ENCODE peak calls at places on chromosomes 7 and 10, in nine cellular contexts. G, C, X, B, Y, J, Z, M and K are unnamed samples.

GRCh38 chr10:73916761-73917470 is 6.0 kb downstream of the PLAU start:
- DNase-seq in J (no peak), M (no peak), B (no peak), X (no peak), G (no peak), Z (no peak), C (no peak), Y (no peak), K (no peak)

GRCh38 chr10:97380513-97380912 is 20.6 kb downstream of the RRP12 start:
- DNase-seq in X (no peak), Z (no peak), G (no peak), C (no peak), Y (no peak), M (no peak), J (no peak), B (no peak), K (no peak)

GRCh38 chr10:4671451-4672145 is 154.4 kb upstream of the AKR1E2 start:
- DNase-seq in X (no peak), J (peak; percentile 77), M (no peak), G (no peak), C (no peak), B (no peak), Y (no peak), Z (no peak), K (peak; percentile 80)

GRCh38 chr7:55733584-55733983 is 129.0 kb downstream of the SEPTIN14 start:
- DNase-seq in Z (no peak), Y (no peak), M (no peak), J (no peak), G (no peak), B (peak; percentile 31), X (no peak), C (no peak), K (no peak)

GRCh38 chr7:38902443-38902842 is 6.5 kb downstream of the VPS41 start:
- DNase-seq in Y (no peak), J (no peak), M (no peak), Z (no peak), C (no peak), G (no peak), X (no peak), B (peak; percentile 28), K (no peak)

GRCh38 chr7:107230334-107230733 is 61.5 kb downstream of the HBP1 start:
- DNase-seq in G (no peak), Z (no peak), M (no peak), J (no peak), C (no peak), X (no peak), Y (no peak), B (no peak), K (no peak)

GRCh38 chr10:102814456-102814871 is 22.7 kb downstream of the CYP17A1 start:
- DNase-seq in Y (no peak), C (no peak), Z (no peak), M (peak; percentile 87), B (no peak), J (no peak), X (peak; percentile 76), G (no peak), K (no peak)

GRCh38 chr10:73339436-73339835 is 19.2 kb downstream of the CFAP70 start:
- DNase-seq in J (no peak), B (no peak), G (no peak), M (no peak), C (no peak), Z (no peak), Y (no peak), X (no peak), K (no peak)

GRCh38 chr10:75431180-75432111 is at the start of gene LRMDA:
- DNase-seq in B (peak; percentile 55), C (no peak), M (no peak), J (no peak), G (peak; percentile 46), Y (peak; percentile 78), X (peak; percentile 83), Z (peak; percentile 72), K (no peak)

GRCh38 chr10:50917486-50917885 is 32.1 kb upstream of the A1CF start:
- DNase-seq in G (no peak), M (no peak), B (no peak), X (no peak), Z (no peak), C (no peak), J (no peak), Y (no peak), K (no peak)

GRCh38 chr7:30170460-30171197 is 35.8 kb downstream of the MTURN start:
- DNase-seq in Y (no peak), J (no peak), M (no peak), X (no peak), G (no peak), B (no peak), Z (no peak), C (no peak), K (no peak)

GRCh38 chr7:158321056-158321700 is 266.4 kb downstream of the PTPRN2 start:
- DNase-seq in J (no peak), G (no peak), Y (no peak), C (no peak), Z (no peak), X (no peak), M (no peak), B (no peak), K (no peak)

GRCh38 chr7:96179341-96179740 is 142.6 kb downstream of the SLC25A13 start:
- DNase-seq in C (no peak), Z (no peak), Y (no peak), M (no peak), X (no peak), J (no peak), G (no peak), B (no peak), K (no peak)

GRCh38 chr7:155097338-155097737 is 27.2 kb downstream of the HTR5A start:
- DNase-seq in G (no peak), C (no peak), X (no peak), M (no peak), Y (no peak), Z (no peak), J (no peak), B (no peak), K (no peak)

GRCh38 chr7:21884496-21884895 is 61.2 kb downstream of the CDCA7L start:
- DNase-seq in G (no peak), X (no peak), B (no peak), C (no peak), Y (no peak), J (no peak), M (no peak), Z (no peak), K (no peak)

GRCh38 chr7:96330193-96330592 is 8.3 kb upstream of the SLC25A13 start:
- DNase-seq in G (no peak), J (no peak), B (no peak), Y (no peak), M (no peak), X (no peak), C (no peak), Z (no peak), K (no peak)

GRCh38 chr10:86654411-86655172 is at the start of gene OPN4:
- DNase-seq in X (no peak), G (no peak), C (no peak), B (no peak), Z (no peak), M (no peak), J (no peak), Y (peak; percentile 26), K (no peak)

GRCh38 chr10:16779375-16779774 is 37.8 kb downstream of the RSU1 start:
- DNase-seq in Y (no peak), B (no peak), J (no peak), Z (no peak), M (no peak), C (no peak), X (no peak), G (no peak), K (no peak)

GRCh38 chr10:29621161-29621560 is 13.6 kb downstream of the SVIL start:
- DNase-seq in X (peak; percentile 47), G (no peak), Z (no peak), B (peak; percentile 37), J (no peak), C (no peak), Y (no peak), M (no peak), K (no peak)
- H3K4me3 ChIP-seq in X (no peak overlapping the region), G (no peak overlapping the region), Z (no peak overlapping the region), B (no peak overlapping the region), J (no peak overlapping the region), C (no peak overlapping the region), Y (no peak overlapping the region), M (no peak overlapping the region), K (no peak overlapping the region)

GRCh38 chr10:126090911-126091728 is 194.8 kb downstream of the FANK1 start:
- DNase-seq in Z (peak; percentile 47), X (no peak), C (no peak), B (no peak), G (peak; percentile 64), J (no peak), M (no peak), Y (no peak), K (peak; percentile 60)
- TF ChIP-seq REST in Z (no peak), X (no peak), C (no peak), B (no peak), G (no peak), J (no peak), M (no peak), Y (no peak), K (no peak)

DNA sequence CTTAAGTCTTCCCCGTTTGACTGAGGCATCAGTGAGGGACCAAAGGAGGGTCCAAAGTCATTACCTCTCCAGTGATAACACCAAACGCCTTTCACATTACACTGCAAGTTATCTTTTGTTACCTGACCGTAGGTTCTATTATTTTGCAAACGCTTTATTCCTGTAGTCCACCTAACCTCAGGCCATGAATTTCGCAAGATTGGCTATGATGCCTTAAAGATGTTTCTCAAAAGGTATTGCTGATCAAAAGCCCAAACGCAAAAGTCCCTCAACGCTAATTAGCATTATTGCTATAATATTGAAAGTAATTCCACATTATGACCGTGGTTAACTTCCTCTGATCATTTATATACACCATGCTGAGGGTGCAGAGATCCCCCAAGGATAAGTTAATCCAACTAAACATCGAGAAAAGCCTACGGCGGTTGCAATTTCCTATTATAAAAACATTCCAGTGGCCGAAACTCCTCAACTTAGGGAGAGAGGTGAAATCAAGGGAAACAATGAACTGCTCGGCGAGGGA is 649 bp downstream of the DNA2 start:
- DNase-seq in G (no peak), X (no peak), C (no peak), B (peak; percentile 17), Y (peak; percentile 29), M (no peak), J (no peak), Z (no peak), K (no peak)
- H3K4me3 ChIP-seq in G (peak overlapping the region; percentile 73), X (peak overlapping the region; percentile 83), C (peak overlapping the region; percentile 84), B (peak overlapping the region; percentile 78), Y (peak overlapping the region; percentile 92), M (peak overlapping the region; percentile 60), J (peak overlapping the region; percentile 84), Z (peak overlapping the region; percentile 76), K (peak overlapping the region; percentile 97)

DNA sequence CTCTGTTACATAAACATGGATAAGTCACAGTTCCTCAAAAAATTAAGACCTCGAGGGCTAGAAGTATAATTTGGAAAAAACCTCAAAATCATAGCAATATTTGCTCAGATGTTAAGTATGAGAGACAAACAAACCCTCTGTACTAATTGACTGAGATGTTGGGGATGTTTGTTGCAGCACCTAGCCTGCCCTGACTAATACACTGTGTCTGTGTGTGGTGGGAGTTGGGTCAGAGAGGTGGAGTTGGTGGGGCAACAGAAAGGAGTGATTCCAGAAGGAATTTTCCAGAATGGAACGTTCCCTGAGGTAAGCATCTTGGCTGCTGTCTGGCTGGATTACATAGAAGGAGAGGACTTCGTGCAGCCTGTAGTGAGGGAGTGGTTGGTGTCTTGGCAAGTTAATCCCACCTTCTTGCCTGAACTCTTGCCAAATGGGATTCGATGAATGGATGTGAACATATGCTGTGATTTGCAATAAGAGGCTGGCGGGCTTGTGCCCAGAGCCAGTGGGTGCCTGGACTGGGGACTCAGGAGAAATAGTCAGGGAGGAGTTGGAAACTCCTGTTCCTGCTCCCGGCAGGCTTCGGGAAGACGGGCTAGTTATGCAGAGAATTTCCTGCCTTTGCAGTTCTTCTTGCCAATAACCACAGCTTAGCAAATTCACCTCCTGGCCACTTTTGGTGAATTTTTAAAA is 9.3 kb upstream of the FAM180A start:
- DNase-seq in M (no peak), G (no peak), Z (no peak), J (no peak), X (no peak), C (no peak), Y (no peak), B (no peak), K (no peak)
- TF ChIP-seq REST in M (no peak), G (no peak), Z (no peak), J (no peak), X (no peak), C (no peak), Y (no peak), B (no peak), K (no peak)